ENCODE peak calls at places on chromosomes 3 and 15, in seven cellular contexts. One of them, this sample, is unnamed.

GRCh38 chr3:99641480-99641879 is 3.1 kb downstream of the COL8A1 start:
- DNase-seq in amniotic stem cell: no peak
- DNase-seq in GM06990: no peak
- DNase-seq in NCI-H1092 treated with DMSO at 0.1 percent for 48 hours: no peak
- DNase-seq in T47D: no peak
- DNase-seq in NCI-H1436 treated with DMSO at 0.1 percent for 48 hours: no peak
- DNase-seq in T-helper 1 cell: no peak
- DNase-seq in this sample: no peak

GRCh38 chr3:122497425-122497824 is 17.3 kb downstream of the KPNA1 start:
- DNase-seq in amniotic stem cell: peak
- DNase-seq in GM06990: peak
- DNase-seq in NCI-H1092 treated with DMSO at 0.1 percent for 48 hours: no peak
- DNase-seq in NCI-H1436 treated with DMSO at 0.1 percent for 48 hours: no peak
- DNase-seq in T-helper 1 cell: no peak
- DNase-seq in T47D: no peak
- DNase-seq in this sample: no peak

GRCh38 chr3:66592927-66593625 is 92.3 kb upstream of the LRIG1 start:
- DNase-seq in GM06990: no peak
- DNase-seq in NCI-H1092 treated with DMSO at 0.1 percent for 48 hours: no peak
- DNase-seq in NCI-H1436 treated with DMSO at 0.1 percent for 48 hours: no peak
- DNase-seq in T47D: no peak
- DNase-seq in amniotic stem cell: no peak
- DNase-seq in T-helper 1 cell: no peak
- DNase-seq in this sample: no peak

GRCh38 chr3:128864351-128864811 is 15.0 kb upstream of the ACAD9 start:
- DNase-seq in NCI-H1092 treated with DMSO at 0.1 percent for 48 hours: no peak
- DNase-seq in NCI-H1436 treated with DMSO at 0.1 percent for 48 hours: no peak
- DNase-seq in amniotic stem cell: no peak
- DNase-seq in T-helper 1 cell: no peak
- DNase-seq in T47D: no peak
- DNase-seq in GM06990: no peak
- DNase-seq in this sample: peak

GRCh38 chr3:90015688-90016356 is 908.4 kb downstream of the EPHA3 start:
- DNase-seq in NCI-H1436 treated with DMSO at 0.1 percent for 48 hours: no peak
- DNase-seq in amniotic stem cell: peak
- DNase-seq in GM06990: no peak
- DNase-seq in T47D: no peak
- DNase-seq in NCI-H1092 treated with DMSO at 0.1 percent for 48 hours: no peak
- DNase-seq in T-helper 1 cell: no peak
- DNase-seq in this sample: no peak

GRCh38 chr15:72342385-72342784 is 22.4 kb upstream of the CELF6 start:
- DNase-seq in GM06990: no peak
- DNase-seq in NCI-H1092 treated with DMSO at 0.1 percent for 48 hours: no peak
- DNase-seq in amniotic stem cell: no peak
- DNase-seq in T-helper 1 cell: no peak
- DNase-seq in T47D: no peak
- DNase-seq in NCI-H1436 treated with DMSO at 0.1 percent for 48 hours: no peak
- DNase-seq in this sample: no peak

GRCh38 chr3:12601072-12601471 is 44.2 kb downstream of the MKRN2 start:
- DNase-seq in T47D: peak
- DNase-seq in amniotic stem cell: no peak
- DNase-seq in T-helper 1 cell: no peak
- DNase-seq in NCI-H1436 treated with DMSO at 0.1 percent for 48 hours: no peak
- DNase-seq in GM06990: no peak
- DNase-seq in NCI-H1092 treated with DMSO at 0.1 percent for 48 hours: no peak
- DNase-seq in this sample: no peak

GRCh38 chr3:179743913-179744312 is 91.1 kb downstream of the USP13 start:
- DNase-seq in amniotic stem cell: no peak
- DNase-seq in NCI-H1092 treated with DMSO at 0.1 percent for 48 hours: no peak
- DNase-seq in T-helper 1 cell: no peak
- DNase-seq in GM06990: no peak
- DNase-seq in T47D: no peak
- DNase-seq in NCI-H1436 treated with DMSO at 0.1 percent for 48 hours: no peak
- DNase-seq in this sample: no peak

GRCh38 chr3:131026321-131027151 is at the start of the genes ASTE1 and NEK11:
- DNase-seq in NCI-H1092 treated with DMSO at 0.1 percent for 48 hours: peak
- DNase-seq in NCI-H1436 treated with DMSO at 0.1 percent for 48 hours: peak
- DNase-seq in T-helper 1 cell: peak
- DNase-seq in GM06990: peak
- DNase-seq in T47D: peak
- DNase-seq in amniotic stem cell: peak
- DNase-seq in this sample: peak

GRCh38 chr3:69282191-69282590 is 103.7 kb downstream of the FRMD4B start:
- DNase-seq in T-helper 1 cell: no peak
- DNase-seq in NCI-H1092 treated with DMSO at 0.1 percent for 48 hours: no peak
- DNase-seq in GM06990: peak
- DNase-seq in amniotic stem cell: no peak
- DNase-seq in T47D: no peak
- DNase-seq in NCI-H1436 treated with DMSO at 0.1 percent for 48 hours: no peak
- DNase-seq in this sample: no peak

GRCh38 chr3:10417849-10418248 is 87.5 kb downstream of the ATP2B2 start:
- DNase-seq in T47D: peak
- DNase-seq in amniotic stem cell: no peak
- DNase-seq in T-helper 1 cell: no peak
- DNase-seq in NCI-H1436 treated with DMSO at 0.1 percent for 48 hours: no peak
- DNase-seq in GM06990: no peak
- DNase-seq in NCI-H1092 treated with DMSO at 0.1 percent for 48 hours: peak
- DNase-seq in this sample: no peak

GRCh38 chr3:29683306-29683993 is 402.6 kb downstream of the RBMS3 start:
- DNase-seq in NCI-H1092 treated with DMSO at 0.1 percent for 48 hours: no peak
- DNase-seq in amniotic stem cell: no peak
- DNase-seq in T-helper 1 cell: no peak
- DNase-seq in GM06990: peak
- DNase-seq in T47D: no peak
- DNase-seq in NCI-H1436 treated with DMSO at 0.1 percent for 48 hours: no peak
- DNase-seq in this sample: no peak

GRCh38 chr15:57496946-57497944 is 94.5 kb upstream of the MYZAP start:
- DNase-seq in GM06990: no peak
- DNase-seq in T47D: no peak
- DNase-seq in amniotic stem cell: no peak
- DNase-seq in T-helper 1 cell: no peak
- DNase-seq in NCI-H1092 treated with DMSO at 0.1 percent for 48 hours: peak
- DNase-seq in NCI-H1436 treated with DMSO at 0.1 percent for 48 hours: peak
- DNase-seq in this sample: no peak

GRCh38 chr15:62824111-62824737 is 218.3 kb upstream of the TPM1 start:
- DNase-seq in NCI-H1092 treated with DMSO at 0.1 percent for 48 hours: no peak
- DNase-seq in T47D: no peak
- DNase-seq in NCI-H1436 treated with DMSO at 0.1 percent for 48 hours: no peak
- DNase-seq in GM06990: no peak
- DNase-seq in amniotic stem cell: peak
- DNase-seq in T-helper 1 cell: no peak
- DNase-seq in this sample: no peak

GRCh38 chr3:88058322-88058592 is 548 bp downstream of the CGGBP1 start:
- DNase-seq in T47D: no peak
- DNase-seq in GM06990: no peak
- DNase-seq in NCI-H1436 treated with DMSO at 0.1 percent for 48 hours: no peak
- DNase-seq in amniotic stem cell: no peak
- DNase-seq in NCI-H1092 treated with DMSO at 0.1 percent for 48 hours: peak
- DNase-seq in T-helper 1 cell: no peak
- DNase-seq in this sample: no peak

GRCh38 chr3:105957722-105958121 is 88.9 kb upstream of the CBLB start:
- DNase-seq in GM06990: no peak
- DNase-seq in NCI-H1436 treated with DMSO at 0.1 percent for 48 hours: no peak
- DNase-seq in amniotic stem cell: peak
- DNase-seq in T-helper 1 cell: no peak
- DNase-seq in T47D: no peak
- DNase-seq in NCI-H1092 treated with DMSO at 0.1 percent for 48 hours: no peak
- DNase-seq in this sample: no peak

GRCh38 chr15:69093127-69093526 is 67.3 kb upstream of the GLCE start:
- DNase-seq in NCI-H1092 treated with DMSO at 0.1 percent for 48 hours: no peak
- DNase-seq in NCI-H1436 treated with DMSO at 0.1 percent for 48 hours: no peak
- DNase-seq in GM06990: no peak
- DNase-seq in T47D: no peak
- DNase-seq in T-helper 1 cell: no peak
- DNase-seq in amniotic stem cell: no peak
- DNase-seq in this sample: no peak

GRCh38 chr15:74989527-74989926 is 5.8 kb upstream of the SCAMP5 start:
- DNase-seq in T-helper 1 cell: no peak
- DNase-seq in NCI-H1436 treated with DMSO at 0.1 percent for 48 hours: no peak
- DNase-seq in amniotic stem cell: no peak
- DNase-seq in T47D: no peak
- DNase-seq in NCI-H1092 treated with DMSO at 0.1 percent for 48 hours: no peak
- DNase-seq in GM06990: no peak
- DNase-seq in this sample: no peak

GRCh38 chr3:192879346-192880031 is 38.2 kb downstream of the MB21D2 start:
- DNase-seq in GM06990: no peak
- DNase-seq in amniotic stem cell: peak
- DNase-seq in T47D: peak
- DNase-seq in NCI-H1092 treated with DMSO at 0.1 percent for 48 hours: no peak
- DNase-seq in T-helper 1 cell: no peak
- DNase-seq in NCI-H1436 treated with DMSO at 0.1 percent for 48 hours: no peak
- DNase-seq in this sample: no peak

GRCh38 chr3:56366641-56366984 is 101.7 kb downstream of the ERC2 start:
- DNase-seq in T-helper 1 cell: no peak
- DNase-seq in GM06990: no peak
- DNase-seq in amniotic stem cell: no peak
- DNase-seq in NCI-H1092 treated with DMSO at 0.1 percent for 48 hours: no peak
- DNase-seq in NCI-H1436 treated with DMSO at 0.1 percent for 48 hours: no peak
- DNase-seq in T47D: no peak
- DNase-seq in this sample: no peak

GRCh38 chr15:39591141-39591895 is 10.4 kb downstream of the THBS1 start:
- DNase-seq in amniotic stem cell: no peak
- DNase-seq in T-helper 1 cell: no peak
- DNase-seq in GM06990: no peak
- DNase-seq in NCI-H1436 treated with DMSO at 0.1 percent for 48 hours: no peak
- DNase-seq in T47D: no peak
- DNase-seq in NCI-H1092 treated with DMSO at 0.1 percent for 48 hours: no peak
- DNase-seq in this sample: no peak